ENCODE peak calls at places on chromosomes 11 and 22, in five cellular contexts. K is IMR-90, I is neuronal stem cell, C is H1, O is mesenchymal stem cell. N is an unnamed sample.

GRCh38 chr11:2990617-2991476 is 1.3 kb downstream of the NAP1L4 start:
- DNase-seq in K (no peak), I (no peak), C (no peak), O (peak; percentile 34), N (no peak)

GRCh38 chr11:64339754-64340408 is at the start of gene CCDC88B:
- DNase-seq in K (no peak), I (no peak), C (no peak), O (no peak), N (no peak)

GRCh38 chr11:70466154-70466553 is 67.8 kb downstream of the CTTN start:
- DNase-seq in K (peak; percentile 15), I (no peak), C (no peak), O (peak; percentile 28), N (no peak)

GRCh38 chr11:35115688-35116030 is 23.3 kb upstream of the CD44 start:
- DNase-seq in K (no peak), I (no peak), C (no peak), O (peak; percentile 67), N (no peak)

GRCh38 chr22:48071828-48072227 is 1309.4 kb downstream of the TBC1D22A start:
- DNase-seq in K (no peak), I (no peak), C (no peak), O (no peak), N (no peak)

GRCh38 chr22:44524806-44525205 is 26.8 kb upstream of the RTL6 start:
- DNase-seq in K (no peak), I (no peak), C (no peak), O (no peak), N (peak; percentile 5)

GRCh38 chr22:36808611-36809344 is 8.1 kb downstream of the PVALB start:
- DNase-seq in K (no peak), I (no peak), C (no peak), O (no peak), N (no peak)

GRCh38 chr11:74685905-74686304 is 45.3 kb downstream of the CHRDL2 start:
- DNase-seq in K (no peak), I (no peak), C (no peak), O (no peak), N (no peak)

GRCh38 chr11:17790453-17790852 is 55.9 kb downstream of the KCNC1 start:
- DNase-seq in K (peak; percentile 92), I (no peak), C (no peak), O (peak; percentile 75), N (no peak)

GRCh38 chr11:85855341-85855656 is at the start of gene CCDC83:
- DNase-seq in K (no peak), I (no peak), C (no peak), O (no peak), N (no peak)

GRCh38 chr11:59710136-59710847 is 3.4 kb downstream of the OR10V1 start:
- DNase-seq in K (peak; percentile 4), I (no peak), C (no peak), O (no peak), N (no peak)

GRCh38 chr22:45581549-45582080 is 78.9 kb downstream of the FBLN1 start:
- DNase-seq in K (no peak), I (no peak), C (no peak), O (no peak), N (no peak)

GRCh38 chr22:48450188-48450825 is 1377.4 kb downstream of the BRD1 start:
- DNase-seq in K (no peak), I (no peak), C (no peak), O (no peak), N (no peak)

GRCh38 chr11:2270322-2271076 is at the start of gene ASCL2:
- DNase-seq in K (no peak), I (no peak), C (no peak), O (no peak), N (peak; percentile 32)

GRCh38 chr11:4467043-4467442 is 15.4 kb upstream of the OR52K1 start:
- DNase-seq in K (no peak), I (no peak), C (no peak), O (no peak), N (no peak)

GRCh38 chr11:121450424-121450823 is 1.7 kb upstream of the SORL1 start:
- DNase-seq in K (no peak), I (no peak), C (no peak), O (no peak), N (no peak)

GRCh38 chr22:43827926-43828710 is 16.0 kb upstream of the EFCAB6 start:
- DNase-seq in K (no peak), I (no peak), C (no peak), O (no peak), N (peak; percentile 25)

GRCh38 chr22:46823248-46823647 is 60.8 kb downstream of the TBC1D22A start:
- DNase-seq in K (no peak), I (no peak), C (no peak), O (no peak), N (no peak)

GRCh38 chr11:32005786-32006406 is 85.0 kb upstream of the RCN1 start:
- DNase-seq in K (peak; percentile 8), I (no peak), C (no peak), O (no peak), N (no peak)

GRCh38 chr11:45141171-45141570 is 5.3 kb upstream of the PRDM11 start:
- DNase-seq in K (no peak), I (no peak), C (no peak), O (no peak), N (no peak)

DNA sequence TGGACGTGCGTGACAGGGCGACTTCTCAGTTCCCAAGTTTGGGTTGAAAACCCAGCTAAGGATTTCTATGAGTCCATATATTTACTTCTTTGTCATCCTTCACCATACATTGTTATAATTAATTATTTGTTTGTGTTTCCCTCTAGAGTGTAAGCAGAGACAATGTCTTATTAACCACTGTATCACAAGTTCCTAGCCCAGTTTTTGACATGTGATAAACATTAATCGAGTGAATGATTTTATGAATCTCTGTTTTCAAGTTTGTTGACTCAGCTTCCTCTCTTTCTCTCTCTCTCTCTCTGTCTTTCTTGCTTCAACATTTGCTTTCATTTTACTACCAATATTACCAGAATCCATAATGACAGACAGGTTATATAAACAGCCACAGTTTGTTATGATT is 1259.6 kb upstream of the TENM4 start:
- DNase-seq in K (no peak), I (no peak), C (no peak), O (peak; percentile 34), N (no peak)
- H2BK15ac ChIP-seq in K (no peak overlapping the region), I (no peak overlapping the region), C (no peak overlapping the region), O (no peak overlapping the region), N (no peak overlapping the region)

GRCh38 chr22:41541484-41541883 is 2.8 kb downstream of the POLR3H start:
- DNase-seq in K (no peak), I (no peak), C (no peak), O (no peak), N (no peak)

GRCh38 chr22:41540365-41540764 is 3.9 kb downstream of the POLR3H start:
- DNase-seq in K (no peak), I (no peak), C (no peak), O (no peak), N (no peak)

GRCh38 chr22:41544671-41545476 is 604 bp upstream of the POLR3H start:
- DNase-seq in K (no peak), I (no peak), C (no peak), O (peak; percentile 98), N (no peak)

GRCh38 chr22:41542224-41542623 is 2.0 kb downstream of the POLR3H start:
- DNase-seq in K (no peak), I (no peak), C (no peak), O (no peak), N (no peak)

DNA sequence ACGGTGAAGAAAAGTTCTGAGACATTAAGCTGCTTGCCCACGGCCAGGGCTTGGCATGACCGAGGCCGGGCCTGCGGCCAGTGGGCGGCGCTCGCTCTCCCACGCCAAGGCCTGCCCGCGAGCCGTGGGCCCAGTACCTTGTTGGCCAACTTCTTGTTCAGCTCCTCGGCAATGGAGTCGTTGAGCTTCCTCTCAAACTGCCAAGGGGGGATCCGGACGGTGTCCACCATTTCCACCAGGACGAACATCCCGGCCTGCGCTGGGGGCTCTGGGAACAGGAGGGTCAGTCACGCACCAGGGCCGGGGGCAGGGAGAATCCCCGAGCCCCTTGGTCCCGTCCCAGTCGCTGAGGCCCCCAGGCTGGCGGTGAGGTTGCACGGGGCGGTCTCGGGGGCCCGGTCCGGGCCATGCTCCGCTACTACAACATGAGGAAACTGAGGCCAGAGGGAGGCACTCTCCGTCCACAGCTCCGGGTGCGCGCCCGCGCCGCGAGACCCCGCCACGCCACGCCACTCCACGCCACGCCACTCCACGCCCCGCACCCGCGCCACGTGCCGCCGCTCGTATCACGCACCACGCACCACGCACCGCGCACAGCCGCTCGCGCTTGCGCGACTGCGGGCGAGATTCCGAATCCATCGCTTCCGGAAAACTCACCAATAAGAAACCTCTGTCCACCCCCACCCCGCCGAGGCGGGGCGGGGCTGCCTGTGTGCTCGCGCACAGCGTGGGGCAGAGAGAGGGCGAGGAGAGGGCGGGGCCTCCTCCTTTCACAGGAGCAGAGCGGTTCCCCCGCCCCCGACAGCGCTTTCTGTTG is at the start of gene POLR3H:
- DNase-seq in K (peak; percentile 96), I (peak; percentile 96), C (peak; percentile 98), O (peak; percentile 81), N (peak; percentile 98)
- H3K14ac ChIP-seq in K (peak within 1 kb of the TSS; percentile 89), I (peak within 1 kb of the TSS; percentile 79), C (no peak within 1 kb of the TSS), O (no peak within 1 kb of the TSS), N (peak within 1 kb of the TSS; percentile 38)

GRCh38 chr11:131749100-131749499 is 378.7 kb downstream of the NTM start:
- DNase-seq in K (peak; percentile 96), I (no peak), C (no peak), O (peak; percentile 60), N (no peak)
- H2BK15ac ChIP-seq in K (peak overlapping the region; percentile 51), I (no peak overlapping the region), C (no peak overlapping the region), O (no peak overlapping the region), N (no peak overlapping the region)

GRCh38 chr22:49855491-49855911 is 1.9 kb downstream of the ZBED4 start:
- DNase-seq in K (peak; percentile 33), I (no peak), C (no peak), O (peak; percentile 53), N (no peak)

GRCh38 chr22:49850959-49851815 is 2.5 kb upstream of the ZBED4 start:
- DNase-seq in K (no peak), I (no peak), C (no peak), O (no peak), N (no peak)

GRCh38 chr22:49853981-49854791 is 542 bp downstream of the ZBED4 start:
- DNase-seq in K (peak; percentile 17), I (peak; percentile 39), C (peak; percentile 54), O (peak; percentile 53), N (peak; percentile 38)

GRCh38 chr22:49850021-49850911 is 3.4 kb upstream of the ZBED4 start:
- DNase-seq in K (no peak), I (no peak), C (no peak), O (no peak), N (no peak)

DNA sequence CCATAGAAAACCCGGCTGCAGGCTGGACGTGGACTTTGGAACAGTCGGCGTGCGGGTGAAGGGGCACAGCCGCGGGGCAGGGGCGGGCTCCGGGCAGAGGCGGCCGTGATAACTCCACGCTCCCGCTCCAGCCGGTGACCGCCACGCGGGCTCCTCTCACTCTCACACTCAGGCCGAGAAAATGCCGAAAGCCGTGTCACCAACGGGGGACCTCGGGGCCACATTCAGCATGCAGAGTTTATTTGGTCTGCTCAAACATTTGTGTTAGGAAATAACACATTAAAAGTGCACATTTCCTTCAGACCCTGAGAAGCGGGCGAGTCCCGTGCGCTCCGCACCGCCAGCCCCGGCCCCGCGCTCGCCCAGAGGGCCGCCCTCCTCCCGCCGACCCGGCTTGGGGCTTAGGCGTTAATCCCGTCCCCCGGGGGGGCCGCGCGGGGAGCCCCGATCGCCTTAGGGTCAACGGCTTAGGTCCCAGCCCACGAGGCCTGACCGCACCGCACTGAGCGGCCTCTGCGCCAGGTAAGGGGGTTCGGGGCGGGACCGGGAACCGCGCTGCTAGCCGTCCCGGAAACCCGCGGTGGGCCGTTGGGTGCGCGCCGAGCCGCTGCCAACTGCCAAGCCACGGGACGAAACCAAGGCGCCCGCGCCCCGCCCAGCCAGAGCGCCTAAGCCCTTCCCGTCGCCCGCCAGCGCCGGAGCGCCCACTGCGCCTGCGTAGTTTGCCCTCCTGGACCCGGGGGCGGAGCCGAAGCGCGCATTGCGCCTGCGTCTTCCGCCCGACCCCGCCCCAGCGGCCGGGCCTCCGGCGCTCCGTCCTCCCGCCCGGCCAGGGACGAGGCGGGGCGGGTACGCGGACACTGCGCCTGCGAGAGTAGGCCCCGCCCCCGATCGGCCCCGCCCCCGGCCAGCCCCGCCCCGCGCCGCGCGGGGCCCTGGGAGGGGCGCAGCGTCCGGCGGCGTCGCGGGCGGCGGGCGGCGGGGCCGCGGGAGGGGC is at the start of gene ZBED4:
- DNase-seq in K (peak; percentile 94), I (peak; percentile 98), C (peak; percentile 99), O (peak; percentile 94), N (peak; percentile 96)
- H3K14ac ChIP-seq in K (peak within 1 kb of the TSS; percentile 89), I (peak within 1 kb of the TSS; percentile 17), C (no peak within 1 kb of the TSS), O (no peak within 1 kb of the TSS), N (peak within 1 kb of the TSS; percentile 75)